ENCODE peak calls at places on chromosomes 4 and X, in five cellular contexts. F, S, I, A and M are unnamed samples.

GRCh38 chr4:57614533-57614932 is 504.3 kb upstream of the IGFBP7 start:
- DNase-seq in F (no peak), S (no peak), I (no peak), A (no peak), M (no peak)

GRCh38 chr4:87497141-87497540 is 32.0 kb downstream of the SPARCL1 start:
- DNase-seq in F (no peak), S (no peak), I (peak; percentile 25), A (no peak), M (no peak)

GRCh38 chr4:2101346-2102044 is 42.4 kb downstream of the NAT8L start:
- DNase-seq in F (no peak), S (no peak), I (peak; percentile 52), A (no peak), M (no peak)

GRCh38 chrX:63128509-63128908 is 222.6 kb downstream of the SPIN4 start:
- DNase-seq in F (no peak), S (no peak), I (peak; percentile 22), A (no peak), M (no peak)

GRCh38 chr4:89411539-89411938 is 103.9 kb upstream of the GPRIN3 start:
- DNase-seq in F (no peak), S (no peak), I (peak; percentile 18), A (no peak), M (peak; percentile 5)

GRCh38 chrX:150363561-150364346 is 637 bp downstream of the MAMLD1 start:
- DNase-seq in F (no peak), S (peak; percentile 80), I (peak; percentile 37), A (peak; percentile 55), M (no peak)

GRCh38 chr4:128880662-128881061 is 71.2 kb downstream of the JADE1 start:
- DNase-seq in F (no peak), S (no peak), I (peak; percentile 55), A (no peak), M (no peak)

GRCh38 chrX:40082447-40083119 is 15.2 kb downstream of the BCOR start:
- DNase-seq in F (no peak), S (no peak), I (no peak), A (no peak), M (no peak)

GRCh38 chrX:107715331-107716044 is 60.1 kb downstream of the TSC22D3 start:
- DNase-seq in F (no peak), S (peak; percentile 78), I (peak; percentile 49), A (no peak), M (no peak)

GRCh38 chr4:2241003-2241402 is 918 bp downstream of the HAUS3 start:
- DNase-seq in F (no peak), S (no peak), I (no peak), A (no peak), M (no peak)

GRCh38 chr4:20528508-20528907 is 171.8 kb upstream of the PACRGL start:
- DNase-seq in F (no peak), S (no peak), I (peak; percentile 59), A (no peak), M (no peak)

GRCh38 chrX:111869639-111870034 is 6.3 kb upstream of the TRPC5OS start:
- DNase-seq in F (peak; percentile 5), S (no peak), I (peak; percentile 43), A (peak; percentile 85), M (peak; percentile 5)

GRCh38 chrX:41452565-41452964 is 5.4 kb downstream of the NYX start:
- DNase-seq in F (no peak), S (peak; percentile 6), I (no peak), A (no peak), M (no peak)

GRCh38 chrX:13863326-13863725 is 46.4 kb upstream of the GPM6B start:
- DNase-seq in F (no peak), S (no peak), I (peak; percentile 20), A (no peak), M (no peak)

GRCh38 chrX:20274121-20274520 is 7.4 kb upstream of the RPS6KA3 start:
- DNase-seq in F (no peak), S (no peak), I (no peak), A (no peak), M (no peak)

GRCh38 chrX:147803948-147804347 is 107.8 kb upstream of the FMR1 start:
- DNase-seq in F (no peak), S (no peak), I (peak; percentile 2), A (peak; percentile 28), M (no peak)

GRCh38 chr4:76200771-76201224 is 12.8 kb downstream of the SCARB2 start:
- DNase-seq in F (no peak), S (no peak), I (no peak), A (peak; percentile 77), M (no peak)

DNA sequence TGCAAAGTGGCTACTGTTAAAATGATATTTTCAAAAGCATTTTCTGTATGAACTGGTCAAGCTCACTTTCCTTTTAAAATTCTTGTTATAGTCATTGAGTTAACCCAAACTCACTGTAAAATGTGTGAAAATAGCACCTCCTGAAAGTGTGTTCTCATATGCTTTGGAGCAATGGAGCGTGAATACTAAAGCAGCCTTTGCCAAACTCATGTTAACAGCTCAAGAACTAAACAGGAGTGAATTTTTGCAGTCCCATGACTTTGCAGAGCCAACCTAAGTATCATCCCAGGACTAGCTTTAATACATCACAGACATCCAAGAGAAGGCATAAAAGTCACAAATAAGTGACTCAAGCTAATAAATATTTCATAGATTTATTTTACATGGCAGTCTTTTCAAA is 2.3 kb downstream of the AMMECR1 start:
- DNase-seq in F (no peak), S (no peak), I (peak; percentile 36), A (no peak), M (no peak)
- H3K4me3 ChIP-seq in F (peak overlapping the region; percentile 73), S (peak overlapping the region; percentile 72), I (peak overlapping the region; percentile 75), A (peak overlapping the region; percentile 84), M (peak overlapping the region; percentile 88)

GRCh38 chr4:183249854-183250253 is 70.2 kb downstream of the CLDN22 start:
- DNase-seq in F (no peak), S (no peak), I (peak; percentile 42), A (peak; percentile 63), M (no peak)
- TF ChIP-seq CTCF in F (peak; percentile 43), S (peak; percentile 22), I (peak; percentile 35), A (peak; percentile 63), M (peak; percentile 49)

GRCh38 chr4:8157944-8158709 is 486 bp downstream of the ABLIM2 start:
- DNase-seq in F (no peak), S (peak; percentile 90), I (no peak), A (no peak), M (no peak)

GRCh38 chr4:8158710-8159521 is at the start of gene ABLIM2:
- DNase-seq in F (peak; percentile 75), S (peak; percentile 99), I (peak; percentile 96), A (peak; percentile 99), M (peak; percentile 88)

GRCh38 chr4:8156617-8157016 is 2.0 kb downstream of the ABLIM2 start:
- DNase-seq in F (no peak), S (peak; percentile 78), I (peak; percentile 12), A (no peak), M (no peak)

GRCh38 chr4:8155660-8156421 is 2.8 kb downstream of the ABLIM2 start:
- DNase-seq in F (no peak), S (peak; percentile 69), I (no peak), A (no peak), M (no peak)

DNA sequence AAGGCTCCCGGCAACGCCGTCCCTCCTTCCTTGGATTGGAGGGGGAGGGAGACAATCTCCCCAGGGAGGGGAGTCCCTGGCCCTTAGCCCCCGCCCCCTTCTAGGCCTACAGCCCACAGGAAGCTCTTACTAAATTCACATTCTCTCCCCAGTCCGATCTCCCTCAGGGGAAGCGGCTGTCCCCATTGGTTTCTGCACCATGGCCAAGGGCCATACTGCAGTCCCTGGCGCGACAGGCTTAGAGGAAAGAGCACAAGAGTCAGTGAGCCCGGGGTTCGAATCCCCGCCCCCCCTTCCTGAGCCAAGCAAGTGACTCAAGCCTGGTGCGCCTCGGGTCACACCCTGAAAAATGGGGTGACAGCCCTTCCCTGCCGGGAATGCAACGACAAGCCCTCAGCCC is 1.1 kb downstream of the ABLIM2 start:
- DNase-seq in F (no peak), S (no peak), I (no peak), A (no peak), M (no peak)
- H3K4me3 ChIP-seq in F (no peak overlapping the region), S (peak overlapping the region; percentile 99), I (no peak overlapping the region), A (no peak overlapping the region), M (no peak overlapping the region)

GRCh38 chr4:98672583-98673281 is 14.3 kb upstream of the TSPAN5 start:
- DNase-seq in F (no peak), S (no peak), I (no peak), A (no peak), M (no peak)
- TF ChIP-seq CTCF in F (no peak), S (no peak), I (no peak), A (no peak), M (no peak)

DNA sequence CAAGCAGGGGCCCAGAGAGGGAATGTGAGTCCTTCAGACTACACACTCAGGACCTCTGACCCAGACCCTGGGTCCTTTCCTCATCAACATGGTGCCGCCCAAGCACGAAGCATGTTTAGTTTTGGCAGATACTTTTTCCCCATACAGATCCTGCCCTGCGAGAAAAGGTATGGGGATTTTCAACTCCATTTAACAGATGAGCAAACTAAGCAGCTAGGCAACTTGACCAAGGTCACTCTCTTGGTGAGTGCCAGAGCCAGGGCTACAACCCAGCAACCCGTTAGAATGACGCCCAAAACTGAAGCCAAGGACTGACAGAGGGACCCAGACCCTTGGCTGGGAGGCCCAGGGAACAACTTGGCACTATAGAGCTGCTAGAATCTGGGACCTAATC is 40.3 kb upstream of the MSX1 start:
- DNase-seq in F (no peak), S (no peak), I (no peak), A (no peak), M (no peak)
- H3K4me3 ChIP-seq in F (no peak overlapping the region), S (no peak overlapping the region), I (no peak overlapping the region), A (no peak overlapping the region), M (no peak overlapping the region)

DNA sequence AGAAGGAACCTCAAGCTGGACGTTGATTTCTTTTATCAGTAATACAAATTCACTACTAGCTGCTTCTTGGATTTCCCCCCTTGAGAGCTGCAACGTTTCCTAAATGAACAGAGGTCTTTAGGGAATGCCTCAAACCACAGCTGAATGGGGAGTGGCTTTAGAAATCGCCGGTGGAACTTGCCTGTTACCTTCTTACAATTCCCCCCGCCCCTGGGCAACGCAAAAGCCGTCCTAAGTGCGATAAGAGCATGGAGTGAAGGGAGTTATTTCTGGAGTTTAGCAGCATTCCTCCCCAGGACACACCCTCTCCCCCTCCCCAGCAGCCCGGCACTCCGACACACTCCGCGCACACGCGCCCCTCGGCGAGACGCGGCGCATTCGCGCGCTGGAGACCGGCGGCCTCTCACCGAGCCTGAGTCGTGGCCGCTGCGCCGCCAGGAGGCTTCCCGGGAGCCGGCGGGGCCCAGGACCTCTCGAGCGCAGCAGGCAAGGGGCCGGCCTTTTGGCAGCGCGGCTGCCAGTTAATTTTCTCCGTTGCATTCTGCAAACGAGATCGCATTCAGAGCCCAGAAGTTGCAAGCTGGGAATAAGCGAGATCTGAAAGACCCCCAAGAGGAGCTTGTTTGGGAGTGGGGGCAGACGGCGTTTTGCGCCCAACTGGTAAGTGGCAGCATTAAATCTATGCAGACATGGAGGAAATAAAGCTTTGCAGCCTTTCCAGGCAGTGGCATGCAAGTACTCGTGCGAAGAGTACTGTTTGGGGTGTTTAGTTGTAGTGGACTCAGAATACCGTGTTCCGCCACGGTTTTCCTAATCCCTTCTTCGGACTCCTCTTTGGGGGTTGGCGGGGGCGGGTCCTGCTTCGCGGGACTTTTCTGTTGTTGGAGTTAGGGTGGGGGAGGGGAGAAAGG is 134.6 kb downstream of the PALLD start:
- DNase-seq in F (no peak), S (peak; percentile 76), I (peak; percentile 38), A (peak; percentile 89), M (no peak)
- TF ChIP-seq CTCF in F (peak; percentile 68), S (no peak), I (no peak), A (peak; percentile 37), M (peak; percentile 33)

GRCh38 chr4:99352602-99353580 is at the start of gene ADH1C:
- DNase-seq in F (no peak), S (no peak), I (peak; percentile 46), A (peak; percentile 17), M (no peak)
- H3K4me3 ChIP-seq in F (no peak within 1 kb of the TSS), S (no peak within 1 kb of the TSS), I (no peak within 1 kb of the TSS), A (no peak within 1 kb of the TSS), M (no peak within 1 kb of the TSS)